ENCODE peak calls at places on chromosome 5, in nine cellular contexts. C, F, B, P, A, M, N, V and H are unnamed samples.
A peak's percentile ranks its signal among the peaks of the same experiment; 100 is the strongest.

GRCh38 chr5:28580616-28581015 is 1542.2 kb upstream of the CDH9 start:
- DNase-seq in C (no peak), F (no peak), B (no peak), P (no peak), A (no peak), M (no peak), N (no peak), V (no peak), H (no peak)

GRCh38 chr5:132896685-132897084 is 23.2 kb downstream of the LEAP2 start:
- DNase-seq in C (no peak), F (no peak), B (no peak), P (no peak), A (no peak), M (no peak), N (no peak), V (no peak), H (no peak)

GRCh38 chr5:53331463-53331862 is 149.0 kb upstream of the FST start:
- DNase-seq in C (no peak), F (no peak), B (no peak), P (no peak), A (no peak), M (no peak), N (peak; percentile 82), V (no peak), H (no peak)

GRCh38 chr5:31062878-31063277 is 130.6 kb upstream of the CDH6 start:
- DNase-seq in C (no peak), F (no peak), B (no peak), P (no peak), A (no peak), M (no peak), N (no peak), V (no peak), H (no peak)

GRCh38 chr5:168552146-168552545 is 23.0 kb downstream of the FBLL1 start:
- DNase-seq in C (no peak), F (no peak), B (no peak), P (no peak), A (no peak), M (no peak), N (peak; percentile 49), V (no peak), H (no peak)

GRCh38 chr5:141507387-141508091 is 18.7 kb downstream of the PCDHGC5 start:
- DNase-seq in C (no peak), F (no peak), B (peak; percentile 61), P (no peak), A (no peak), M (no peak), N (peak; percentile 71), V (no peak), H (no peak)

GRCh38 chr5:151081426-151082273 is 816 bp upstream of the TNIP1 start:
- DNase-seq in C (no peak), F (no peak), B (no peak), P (no peak), A (no peak), M (no peak), N (peak; percentile 19), V (no peak), H (no peak)

GRCh38 chr5:32791536-32792240 is 80.6 kb downstream of the NPR3 start:
- DNase-seq in C (no peak), F (no peak), B (no peak), P (no peak), A (no peak), M (no peak), N (peak; percentile 36), V (no peak), H (no peak)

GRCh38 chr5:73853091-73853490 is 227.1 kb downstream of the ARHGEF28 start:
- DNase-seq in C (no peak), F (no peak), B (no peak), P (no peak), A (no peak), M (no peak), N (peak; percentile 77), V (no peak), H (no peak)

GRCh38 chr5:137492321-137492720 is 6.8 kb downstream of the SPOCK1 start:
- DNase-seq in C (no peak), F (no peak), B (no peak), P (no peak), A (no peak), M (no peak), N (peak; percentile 58), V (no peak), H (no peak)

GRCh38 chr5:133200256-133200655 is 148.4 kb downstream of the HSPA4 start:
- DNase-seq in C (no peak), F (no peak), B (no peak), P (no peak), A (no peak), M (no peak), N (no peak), V (no peak), H (no peak)

GRCh38 chr5:61416410-61416809 is 84.4 kb downstream of the ZSWIM6 start:
- DNase-seq in C (no peak), F (no peak), B (no peak), P (no peak), A (no peak), M (no peak), N (no peak), V (no peak), H (no peak)

GRCh38 chr5:76670508-76670907 is 45.4 kb upstream of the F2R start:
- DNase-seq in C (no peak), F (no peak), B (no peak), P (no peak), A (no peak), M (no peak), N (no peak), V (no peak), H (no peak)